ENCODE peak calls at places on chromosome 12, in nine cellular contexts. N is GM04503; M is T-cell; Q is stimulated activated CD8-positive, alpha-beta memory T cell treated with anti-CD3 and anti-CD28 coated beads, Interleukin-4, amount 100 ng/mL, for 1 hour; X is upper lobe of right lung; B is cerebellar nuclear complex; C is COR-L47; R is stomach; W is thoracic aorta. Z is an unnamed sample.

GRCh38 chr12:93390025-93390424 is 12.3 kb downstream of the NUDT4 start:
- DNase-seq in W (no peak), Q (no peak), X (no peak), M (no peak), C (no peak), N (no peak), R (no peak), B (no peak), Z (no peak)

GRCh38 chr12:127537070-127537469 is 729.9 kb upstream of the TMEM132C start:
- DNase-seq in Q (no peak), C (no peak), B (no peak), R (no peak), W (no peak), N (no peak), M (no peak), X (no peak), Z (no peak)

GRCh38 chr12:5549011-5549410 is 117.1 kb downstream of the NTF3 start:
- DNase-seq in B (no peak), W (no peak), C (no peak), N (no peak), R (no peak), X (no peak), Q (no peak), M (no peak), Z (no peak)

GRCh38 chr12:114479831-114480230 is 73.9 kb upstream of the TBX5 start:
- DNase-seq in X (no peak), W (no peak), M (no peak), B (no peak), Q (no peak), R (no peak), N (no peak), C (no peak), Z (no peak)

GRCh38 chr12:14769462-14769836 is 33.8 kb downstream of the WBP11 start:
- DNase-seq in M (no peak), X (peak; percentile 70), W (no peak), B (no peak), C (no peak), Q (no peak), R (peak; percentile 43), N (no peak), Z (no peak)

GRCh38 chr12:46459111-46459510 is 86.5 kb upstream of the SLC38A2 start:
- DNase-seq in N (no peak), C (no peak), B (no peak), R (no peak), Q (no peak), W (no peak), X (no peak), M (no peak), Z (peak; percentile 77)

GRCh38 chr12:95318071-95318545 is 100.5 kb downstream of the VEZT start:
- DNase-seq in N (no peak), C (no peak), M (no peak), R (no peak), W (no peak), B (no peak), Q (no peak), X (no peak), Z (peak; percentile 74)

GRCh38 chr12:103144278-103144677 is 186.8 kb downstream of the ASCL1 start:
- DNase-seq in N (no peak), M (no peak), X (no peak), W (no peak), C (no peak), R (no peak), B (no peak), Q (no peak), Z (no peak)

GRCh38 chr12:120997448-120997847 is 18.8 kb downstream of the C12orf43 start:
- DNase-seq in M (no peak), Q (no peak), W (no peak), C (no peak), R (no peak), N (no peak), X (no peak), B (no peak), Z (no peak)

GRCh38 chr12:117472983-117473382 is 111.6 kb upstream of the NOS1 start:
- DNase-seq in W (no peak), C (no peak), R (no peak), N (no peak), X (no peak), M (no peak), B (no peak), Q (no peak), Z (no peak)

GRCh38 chr12:133010657-133011297 is 24.6 kb downstream of the ZNF26 start:
- DNase-seq in R (no peak), C (no peak), N (peak; percentile 0), X (no peak), M (no peak), Q (no peak), B (no peak), W (no peak), Z (no peak)

GRCh38 chr12:62600038-62600437 is 133.4 kb downstream of the MON2 start:
- DNase-seq in B (no peak), Q (no peak), M (no peak), W (no peak), C (no peak), X (no peak), R (no peak), N (no peak), Z (no peak)

GRCh38 chr12:62640910-62641448 is 174.4 kb downstream of the MON2 start:
- DNase-seq in B (no peak), M (no peak), C (no peak), N (no peak), W (no peak), X (no peak), R (no peak), Q (no peak), Z (peak; percentile 23)

GRCh38 chr12:124551268-124552144 is 15.9 kb downstream of the NCOR2 start:
- DNase-seq in W (no peak), X (peak; percentile 86), N (no peak), B (no peak), C (peak; percentile 73), M (no peak), R (peak; percentile 48), Q (no peak), Z (no peak)

GRCh38 chr12:111446631-111447570 is 41.2 kb downstream of the SH2B3 start:
- DNase-seq in B (no peak), N (no peak), M (no peak), Q (no peak), R (peak; percentile 17), C (no peak), X (no peak), W (no peak), Z (no peak)

GRCh38 chr12:98503593-98504367 is 11.6 kb upstream of the TMPO start:
- DNase-seq in Q (peak; percentile 93), M (peak; percentile 90), X (peak; percentile 97), C (peak; percentile 91), R (peak; percentile 93), W (peak; percentile 70), B (peak; percentile 77), N (no peak), Z (peak; percentile 86)

GRCh38 chr12:20863056-20863455 is 52.6 kb downstream of the SLCO1B3 start:
- DNase-seq in N (no peak), C (no peak), M (no peak), X (no peak), B (no peak), W (no peak), R (no peak), Q (no peak), Z (no peak)

GRCh38 chr12:104303538-104304151 is at the start of gene EID3:
- DNase-seq in C (no peak), W (peak; percentile 57), M (peak; percentile 80), X (peak; percentile 94), Q (peak; percentile 84), N (peak; percentile 31), R (peak; percentile 91), B (peak; percentile 44), Z (peak; percentile 59)

GRCh38 chr12:56188786-56189335 is 422 bp downstream of the SMARCC2 start:
- DNase-seq in C (peak; percentile 58), N (no peak), W (no peak), B (no peak), X (no peak), M (peak; percentile 6), Q (no peak), R (no peak), Z (no peak)

GRCh38 chr12:111100003-111100402 is 179.6 kb upstream of the MYL2 start:
- DNase-seq in M (no peak), B (no peak), X (no peak), Q (no peak), N (no peak), R (no peak), W (no peak), C (no peak), Z (no peak)

GRCh38 chr12:47247418-47247817 is 167.7 kb upstream of the AMIGO2 start:
- DNase-seq in Q (no peak), M (no peak), N (no peak), R (peak; percentile 83), X (peak; percentile 86), C (no peak), W (no peak), B (no peak), Z (no peak)

GRCh38 chr12:109961201-109961600 is 35.0 kb downstream of the GIT2 start:
- DNase-seq in W (no peak), B (no peak), M (no peak), N (no peak), C (no peak), X (no peak), Q (no peak), R (no peak), Z (no peak)

GRCh38 chr12:53965251-53966069 is 7.5 kb upstream of the HOXC11 start:
- DNase-seq in X (no peak), Q (no peak), W (no peak), R (no peak), M (no peak), B (no peak), N (no peak), C (no peak), Z (no peak)

GRCh38 chr12:105279460-105280056 is 43.6 kb upstream of the APPL2 start:
- DNase-seq in M (no peak), B (no peak), X (no peak), N (no peak), R (peak; percentile 33), Q (peak; percentile 9), W (no peak), C (peak; percentile 27), Z (no peak)

GRCh38 chr12:47097276-47097896 is 17.6 kb upstream of the AMIGO2 start:
- DNase-seq in X (no peak), B (no peak), R (no peak), C (no peak), M (no peak), N (no peak), W (no peak), Q (no peak), Z (peak; percentile 43)

GRCh38 chr12:63521706-63522105 is 146.6 kb downstream of the DPY19L2 start:
- DNase-seq in X (no peak), C (peak; percentile 48), Q (no peak), W (no peak), B (no peak), N (no peak), M (no peak), R (no peak), Z (no peak)

GRCh38 chr12:112374166-112374740 is 8.0 kb downstream of the HECTD4 start:
- DNase-seq in M (no peak), R (no peak), X (no peak), N (no peak), W (no peak), B (no peak), Q (no peak), C (no peak), Z (no peak)